ENCODE peak calls at places on chromosomes 4 and X, in five cellular contexts. Y, M, B, T and S are unnamed samples.
A peak's percentile ranks its signal among the peaks of the same experiment; 100 is the strongest.

GRCh38 chr4:165328708-165329107 is 1.2 kb downstream of the MSMO1 start:
- DNase-seq in Y (no peak), M (no peak), B (no peak), T (no peak), S (no peak)

GRCh38 chr4:177315767-177316490 is 6.3 kb downstream of the NEIL3 start:
- DNase-seq in Y (no peak), M (no peak), B (no peak), T (no peak), S (no peak)

GRCh38 chr4:176238819-176239218 is 30.2 kb downstream of the ASB5 start:
- DNase-seq in Y (no peak), M (no peak), B (no peak), T (peak; percentile 59), S (no peak)

GRCh38 chrX:74179071-74179470 is 124.9 kb upstream of the ZCCHC13 start:
- DNase-seq in Y (no peak), M (no peak), B (no peak), T (no peak), S (no peak)

GRCh38 chr4:165207016-165207430 is 338 bp upstream of the KLHL2 start:
- DNase-seq in Y (no peak), M (no peak), B (no peak), T (no peak), S (no peak)

GRCh38 chrX:119015407-119016242 is 41.2 kb downstream of the LONRF3 start:
- DNase-seq in Y (no peak), M (peak; percentile 35), B (peak; percentile 22), T (peak; percentile 44), S (peak; percentile 72)

GRCh38 chrX:16573781-16574180 is 76.2 kb upstream of the S100G start:
- DNase-seq in Y (no peak), M (no peak), B (no peak), T (no peak), S (no peak)

GRCh38 chr4:118981839-118982381 is 93.3 kb downstream of the SYNPO2 start:
- DNase-seq in Y (no peak), M (peak; percentile 55), B (peak; percentile 57), T (peak; percentile 68), S (peak; percentile 60)

GRCh38 chrX:110081740-110082139 is 78.8 kb downstream of the TMEM164 start:
- DNase-seq in Y (no peak), M (no peak), B (peak; percentile 31), T (peak; percentile 25), S (peak; percentile 18)

GRCh38 chrX:27915617-27916016 is 65.6 kb downstream of the DCAF8L1 start:
- DNase-seq in Y (no peak), M (no peak), B (no peak), T (no peak), S (no peak)

GRCh38 chr4:5751073-5751917 is 40.3 kb downstream of the EVC start:
- DNase-seq in Y (no peak), M (no peak), B (no peak), T (peak; percentile 36), S (no peak)

GRCh38 chrX:21638311-21638710 is 19.8 kb downstream of the KLHL34 start:
- DNase-seq in Y (no peak), M (no peak), B (no peak), T (no peak), S (no peak)

GRCh38 chr4:66554844-66555243 is 884.6 kb upstream of the EPHA5 start:
- DNase-seq in Y (no peak), M (no peak), B (no peak), T (no peak), S (no peak)

GRCh38 chrX:19886888-19887531 is 390 bp downstream of the SH3KBP1 start:
- DNase-seq in Y (no peak), M (no peak), B (peak; percentile 62), T (no peak), S (peak; percentile 58)

GRCh38 chr4:24989327-24989726 is 41.4 kb downstream of the LGI2 start:
- DNase-seq in Y (no peak), M (no peak), B (no peak), T (no peak), S (no peak)

GRCh38 chr4:24984602-24985532 is 45.9 kb downstream of the LGI2 start:
- DNase-seq in Y (no peak), M (no peak), B (no peak), T (no peak), S (no peak)

GRCh38 chr4:24992968-24993367 is 37.8 kb downstream of the LGI2 start:
- DNase-seq in Y (no peak), M (no peak), B (no peak), T (no peak), S (no peak)

GRCh38 chr4:24991015-24991414 is 39.7 kb downstream of the LGI2 start:
- DNase-seq in Y (no peak), M (no peak), B (no peak), T (no peak), S (no peak)

DNA sequence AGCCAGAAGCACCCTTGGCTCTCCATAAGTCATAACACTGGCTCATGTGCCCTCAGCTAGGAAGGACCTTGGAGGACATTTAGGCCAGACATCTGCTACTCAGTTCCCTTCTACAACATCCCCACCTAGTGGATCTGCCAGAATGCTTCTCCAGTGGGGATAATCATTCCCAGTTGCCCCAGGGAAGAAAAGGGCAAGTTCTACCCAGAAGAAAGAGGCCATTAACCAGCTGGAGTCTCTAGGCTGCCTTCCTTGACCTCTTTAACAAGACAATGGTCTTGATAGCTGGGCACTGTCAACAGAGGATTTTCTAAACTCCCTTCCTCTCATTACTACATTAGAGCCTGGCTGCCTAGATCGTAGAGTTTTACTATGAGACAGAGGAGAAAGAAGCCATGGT is 42.0 kb downstream of the LGI2 start:
- DNase-seq in Y (no peak), M (peak; percentile 13), B (no peak), T (no peak), S (no peak)
- TF ChIP-seq CTCF in Y (no peak), M (peak; percentile 50), B (no peak), T (no peak), S (peak; percentile 21)

DNA sequence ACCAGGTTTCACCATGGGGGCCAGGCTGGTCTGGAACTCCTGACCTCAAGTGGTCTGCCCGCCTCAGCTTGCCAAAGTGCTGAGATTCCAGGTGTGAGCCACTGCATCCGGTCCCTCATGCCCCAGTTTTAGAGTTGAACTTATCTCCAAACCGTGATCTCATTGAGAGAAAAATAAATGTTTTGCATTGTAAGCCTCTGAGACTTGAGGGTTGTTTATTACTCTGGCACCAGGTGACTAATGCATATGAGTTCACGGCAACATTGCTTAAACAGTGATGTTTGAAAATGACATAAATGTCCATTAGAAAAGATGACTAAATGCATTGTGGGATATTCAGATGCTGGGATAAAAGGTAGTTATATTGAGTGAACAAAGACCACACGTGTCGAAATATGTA is 22.9 kb upstream of the FAT1 start:
- DNase-seq in Y (no peak), M (no peak), B (no peak), T (no peak), S (no peak)
- H3K27me3 ChIP-seq in Y (no peaks in the 10 kb centered on the region), M (no peaks in the 10 kb centered on the region), B (no peaks in the 10 kb centered on the region), T (no peaks in the 10 kb centered on the region), S (no peaks in the 10 kb centered on the region)

DNA sequence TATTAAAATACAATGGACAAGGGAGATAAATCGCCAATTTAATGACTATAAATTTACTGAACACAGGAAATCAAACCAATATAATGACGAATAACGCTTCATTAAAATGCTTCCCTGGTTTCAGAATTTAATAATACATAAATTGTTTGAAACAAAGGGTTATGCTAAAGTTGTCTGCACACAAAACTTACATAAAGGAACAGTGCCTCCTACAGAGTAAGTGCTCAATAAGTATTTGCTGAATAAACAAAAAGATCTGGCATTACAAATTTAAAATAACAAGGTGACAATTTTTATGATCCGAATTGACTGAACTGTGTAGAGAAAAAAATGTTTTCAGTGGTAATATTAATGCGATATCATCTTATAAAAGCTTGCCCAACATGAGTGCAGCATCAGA is 69.6 kb downstream of the NOCT start:
- DNase-seq in Y (no peak), M (no peak), B (no peak), T (no peak), S (no peak)
- TF ChIP-seq CTCF in Y (no peak), M (peak; percentile 21), B (no peak), T (no peak), S (peak; percentile 29)

GRCh38 chr4:158540125-158540907 is 18.6 kb downstream of the RXFP1 start:
- DNase-seq in Y (no peak), M (no peak), B (no peak), T (no peak), S (no peak)
- H3K27me3 ChIP-seq in Y (no peaks in the 10 kb centered on the region), M (no peaks in the 10 kb centered on the region), B (no peaks in the 10 kb centered on the region), T (no peaks in the 10 kb centered on the region), S (no peaks in the 10 kb centered on the region)

DNA sequence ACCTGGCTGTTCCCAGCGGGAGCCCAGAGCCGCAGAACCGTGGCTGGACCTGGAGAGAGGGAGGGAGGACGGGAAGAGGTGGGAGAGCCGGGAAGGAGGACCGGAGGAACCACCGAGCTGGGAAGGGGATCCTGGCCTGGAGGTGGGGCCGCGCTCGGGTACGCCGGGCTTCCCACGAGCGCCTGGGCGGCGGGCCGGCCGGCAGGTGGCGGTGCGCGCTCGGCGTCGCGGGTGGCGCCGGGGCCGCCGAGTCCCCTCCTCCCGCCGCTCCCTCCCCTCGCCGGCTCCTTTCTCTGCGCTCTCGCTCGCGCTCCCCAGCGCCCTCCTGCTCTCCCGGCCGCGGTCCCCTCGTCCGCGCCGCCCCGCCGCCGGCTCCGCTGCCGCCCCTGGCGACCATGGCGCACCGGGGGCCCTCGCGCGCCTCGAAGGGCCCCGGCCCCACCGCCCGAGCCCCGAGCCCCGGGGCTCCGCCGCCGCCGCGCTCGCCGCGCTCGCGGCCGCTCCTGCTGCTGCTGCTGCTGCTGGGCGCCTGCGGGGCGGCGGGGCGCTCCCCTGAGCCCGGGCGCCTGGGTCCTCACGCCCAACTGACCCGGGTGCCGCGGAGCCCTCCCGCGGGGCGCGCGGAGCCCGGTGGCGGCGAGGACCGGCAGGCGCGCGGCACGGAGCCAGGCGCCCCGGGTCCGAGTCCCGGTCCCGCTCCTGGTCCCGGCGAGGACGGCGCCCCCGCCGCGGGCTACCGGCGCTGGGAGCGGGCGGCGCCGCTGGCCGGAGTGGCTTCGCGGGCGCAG is at the start of gene SORCS2:
- DNase-seq in Y (no peak), M (no peak), B (peak; percentile 85), T (peak; percentile 41), S (peak; percentile 67)
- TF ChIP-seq CTCF in Y (no peak), M (peak; percentile 44), B (no peak), T (peak; percentile 49), S (peak; percentile 88)

GRCh38 chr4:173517781-173518371 is 12.2 kb downstream of the HAND2 start:
- DNase-seq in Y (no peak), M (no peak), B (no peak), T (no peak), S (no peak)
- H3K27me3 ChIP-seq in Y (peaks cover 58% of the 10 kb centered on the region), M (peaks cover 22% of the 10 kb centered on the region), B (no peaks in the 10 kb centered on the region), T (peaks cover 74% of the 10 kb centered on the region), S (peaks cover 19% of the 10 kb centered on the region)

DNA sequence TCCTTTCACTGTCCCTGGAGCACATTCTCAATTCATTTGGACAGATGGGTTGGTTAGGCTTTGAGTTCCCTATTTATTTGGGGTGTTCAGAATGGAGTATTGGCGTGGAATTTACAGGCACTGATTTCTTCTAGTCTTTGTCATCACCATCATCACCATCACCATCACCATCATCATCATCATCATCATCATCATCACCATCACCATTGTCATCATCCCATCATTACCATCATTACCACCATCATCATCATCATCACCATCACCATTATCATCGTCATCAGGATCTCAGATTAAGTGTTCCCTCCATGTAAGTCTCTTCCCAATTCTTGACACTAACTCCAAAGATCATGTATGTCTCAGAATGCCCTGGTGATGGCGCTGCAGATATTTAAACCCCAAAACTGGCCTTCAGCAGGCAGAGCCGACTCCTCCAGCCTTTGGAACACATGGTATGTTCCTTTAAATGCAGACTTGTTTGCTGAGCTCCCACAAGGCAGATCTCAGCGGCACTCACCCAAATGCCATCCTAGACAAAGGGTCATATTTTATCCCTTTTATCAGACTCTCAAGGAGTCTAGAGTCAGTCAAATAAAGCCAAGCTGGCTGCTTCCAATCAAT is 19.8 kb upstream of the FAM9A start:
- DNase-seq in Y (no peak), M (no peak), B (no peak), T (no peak), S (no peak)
- TF ChIP-seq CTCF in Y (no peak), M (no peak), B (no peak), T (no peak), S (no peak)

GRCh38 chrX:31153475-31154047 is 81.7 kb upstream of the FTHL17 start:
- DNase-seq in Y (no peak), M (no peak), B (no peak), T (no peak), S (no peak)
- H3K27me3 ChIP-seq in Y (no peaks in the 10 kb centered on the region), M (no peaks in the 10 kb centered on the region), B (no peaks in the 10 kb centered on the region), T (no peaks in the 10 kb centered on the region), S (no peaks in the 10 kb centered on the region)